ENCODE peak calls at places on chromosomes 2 and 18, in seven cellular contexts. K, O, F, D, P, I and X are unnamed samples.

GRCh38 chr18:13617826-13618515 is 108.4 kb downstream of the FAM210A start:
- DNase-seq in O (no peak), K (no peak), F (no peak), D (no peak), I (no peak), P (no peak), X (no peak)

GRCh38 chr18:51614967-51615571 is 417.6 kb upstream of the MEX3C start:
- DNase-seq in K (no peak), F (peak; percentile 26), P (no peak), D (no peak), O (no peak), I (no peak), X (no peak)

GRCh38 chr2:184425083-184425482 is 173.2 kb upstream of the ZNF804A start:
- DNase-seq in F (no peak), D (no peak), I (no peak), O (peak; percentile 7), K (no peak), P (no peak), X (no peak)

GRCh38 chr2:158006961-158007664 is 94.6 kb upstream of the UPP2 start:
- DNase-seq in P (no peak), F (peak; percentile 6), K (no peak), D (no peak), O (no peak), I (no peak), X (no peak)

GRCh38 chr2:132479140-132479539 is 62.5 kb downstream of the GPR39 start:
- DNase-seq in D (no peak), F (peak; percentile 53), P (no peak), O (no peak), K (no peak), I (no peak), X (no peak)

GRCh38 chr2:44578401-44579135 is 216.8 kb downstream of the CAMKMT start:
- DNase-seq in I (no peak), P (no peak), D (no peak), O (peak; percentile 87), K (peak; percentile 48), F (peak; percentile 74), X (no peak)

GRCh38 chr2:229221641-229222040 is 49.4 kb downstream of the PID1 start:
- DNase-seq in F (no peak), D (no peak), O (no peak), K (no peak), I (no peak), P (no peak), X (no peak)

GRCh38 chr2:111938392-111938791 is 40.0 kb downstream of the MERTK start:
- DNase-seq in O (no peak), I (no peak), F (no peak), D (no peak), K (no peak), P (no peak), X (no peak)

GRCh38 chr2:8217366-8218125 is 464.3 kb upstream of the ID2 start:
- DNase-seq in I (no peak), D (no peak), O (no peak), K (no peak), F (no peak), P (no peak), X (no peak)

GRCh38 chr18:49839012-49839411 is 25.7 kb upstream of the ACAA2 start:
- DNase-seq in O (peak; percentile 19), P (no peak), K (peak; percentile 62), F (peak; percentile 87), D (no peak), I (no peak), X (no peak)

GRCh38 chr2:241770185-241770935 is 6.3 kb upstream of the GAL3ST2 start:
- DNase-seq in P (no peak), K (no peak), F (no peak), D (peak; percentile 27), O (no peak), I (no peak), X (no peak)

GRCh38 chr2:33058716-33059451 is 112.1 kb downstream of the LTBP1 start:
- DNase-seq in F (no peak), I (no peak), O (no peak), P (no peak), D (no peak), K (no peak), X (no peak)

GRCh38 chr2:207286106-207286505 is 120.4 kb upstream of the KLF7 start:
- DNase-seq in P (no peak), K (no peak), I (no peak), D (no peak), O (no peak), F (no peak), X (no peak)

GRCh38 chr2:221502270-221502973 is 69.7 kb downstream of the EPHA4 start:
- DNase-seq in D (no peak), O (peak; percentile 85), I (no peak), F (peak; percentile 95), P (no peak), K (peak; percentile 63), X (no peak)

GRCh38 chr2:227657204-227657845 is 9.3 kb upstream of the SCYGR5 start:
- DNase-seq in D (no peak), K (peak; percentile 70), O (peak; percentile 80), P (no peak), F (peak; percentile 69), I (no peak), X (no peak)

GRCh38 chr18:67104700-67105284 is 411.7 kb downstream of the DSEL start:
- DNase-seq in P (peak; percentile 1), O (peak; percentile 77), D (no peak), I (peak; percentile 16), F (peak; percentile 66), K (peak; percentile 74), X (peak; percentile 60)

GRCh38 chr2:88687384-88687783 is 4.1 kb upstream of the RPIA start:
- DNase-seq in F (no peak), I (no peak), K (no peak), O (no peak), D (no peak), P (no peak), X (no peak)

GRCh38 chr2:177616731-177617130 is 224.2 kb downstream of the AGPS start:
- DNase-seq in I (no peak), O (no peak), P (no peak), F (no peak), D (no peak), K (no peak), X (no peak)

GRCh38 chr2:177618270-177619253 is 226.0 kb downstream of the AGPS start:
- DNase-seq in F (peak; percentile 84), P (peak; percentile 89), D (peak; percentile 90), O (peak; percentile 81), K (peak; percentile 92), I (peak; percentile 92), X (peak; percentile 80)

GRCh38 chr2:177625744-177626655 is 233.4 kb downstream of the AGPS start:
- DNase-seq in I (no peak), F (no peak), P (no peak), D (no peak), K (no peak), O (no peak), X (no peak)

GRCh38 chr2:177617849-177618248 is 225.3 kb downstream of the AGPS start:
- DNase-seq in D (no peak), P (no peak), I (no peak), F (no peak), K (no peak), O (no peak), X (no peak)

GRCh38 chr2:177622516-177622915 is 229.9 kb downstream of the AGPS start:
- DNase-seq in K (no peak), D (no peak), F (no peak), I (no peak), O (no peak), P (no peak), X (peak; percentile 33)
- TF ChIP-seq CTCF in K (no peak), D (no peak), F (no peak), I (no peak), O (no peak), P (no peak), X (peak; percentile 68)

DNA sequence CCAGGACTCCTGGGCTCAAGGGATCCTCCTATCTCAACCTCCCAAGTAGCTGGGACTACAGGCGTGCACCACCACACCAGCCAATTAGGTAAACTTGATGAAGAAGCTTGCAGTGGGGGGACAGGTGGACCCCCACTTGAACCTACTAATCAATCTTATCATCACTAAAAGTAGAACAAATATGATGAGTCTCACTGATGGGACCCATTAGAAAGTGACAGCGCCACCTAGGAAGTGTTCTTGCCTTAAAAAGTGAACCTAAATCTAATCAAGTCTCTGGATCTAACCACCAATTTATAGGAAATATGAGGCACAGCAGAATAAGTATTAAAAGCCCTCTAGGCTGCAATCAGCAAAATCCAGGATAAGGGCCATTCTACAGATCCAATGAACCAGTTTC is 79.2 kb downstream of the BIN1 start:
- DNase-seq in D (no peak), I (no peak), K (no peak), P (no peak), F (no peak), O (no peak), X (no peak)
- TF ChIP-seq CTCF in D (no peak), I (no peak), K (peak; percentile 32), P (no peak), F (no peak), O (peak; percentile 18), X (no peak)

GRCh38 chr2:167340322-167340721 is 452.0 kb downstream of the XIRP2 start:
- DNase-seq in O (no peak), F (no peak), P (no peak), I (no peak), K (no peak), D (no peak), X (no peak)

GRCh38 chr2:167345559-167345958 is 457.3 kb downstream of the XIRP2 start:
- DNase-seq in O (no peak), P (no peak), I (no peak), D (no peak), K (no peak), F (no peak), X (no peak)

GRCh38 chr2:167342769-167343168 is 454.5 kb downstream of the XIRP2 start:
- DNase-seq in P (no peak), I (no peak), D (no peak), F (no peak), K (no peak), O (peak; percentile 16), X (no peak)
- TF ChIP-seq CTCF in P (no peak), I (no peak), D (no peak), F (no peak), K (peak; percentile 47), O (peak; percentile 7), X (peak; percentile 34)

GRCh38 chr2:233384811-233385488 is 30.7 kb downstream of the DGKD start:
- DNase-seq in K (no peak), D (no peak), O (no peak), P (no peak), F (no peak), I (no peak), X (no peak)

GRCh38 chr2:233386382-233387041 is 32.2 kb downstream of the DGKD start:
- DNase-seq in D (peak; percentile 16), K (peak; percentile 34), F (peak; percentile 69), P (no peak), I (no peak), O (peak; percentile 70), X (no peak)

GRCh38 chr2:233381013-233381995 is 27.0 kb downstream of the DGKD start:
- DNase-seq in O (no peak), P (no peak), D (no peak), F (no peak), I (no peak), K (no peak), X (no peak)

GRCh38 chr2:233385489-233386044 is 31.3 kb downstream of the DGKD start:
- DNase-seq in O (no peak), K (no peak), D (no peak), I (no peak), P (peak; percentile 37), F (no peak), X (no peak)

DNA sequence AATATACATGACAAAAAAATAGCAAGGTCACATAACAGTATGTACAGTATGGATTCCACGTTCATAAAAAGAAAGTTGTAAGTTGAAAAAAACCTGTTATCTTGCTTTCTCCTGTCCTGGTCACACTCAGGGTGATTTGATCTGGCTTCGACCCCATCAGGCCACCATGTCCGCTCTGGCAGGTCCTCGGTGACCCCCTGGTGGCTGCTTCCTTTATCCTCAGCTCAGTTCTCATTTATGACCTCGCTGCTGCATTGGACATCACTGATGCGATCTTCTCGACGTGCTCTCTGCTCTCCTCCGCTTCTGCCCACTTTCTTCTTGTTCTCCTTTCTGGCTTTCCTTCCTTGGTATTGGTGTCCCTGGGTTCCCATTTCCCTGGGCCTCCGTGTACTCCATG is 29.7 kb downstream of the DGKD start:
- DNase-seq in O (no peak), K (no peak), P (no peak), D (no peak), F (no peak), I (no peak), X (no peak)
- TF ChIP-seq CTCF in O (no peak), K (peak; percentile 22), P (no peak), D (no peak), F (no peak), I (no peak), X (no peak)